ENCODE peak calls at places on chromosomes 4 and X, in eight cellular contexts. T is CD8-positive, alpha-beta memory T cell; Y is ascending aorta; P is spleen; V is brain microvascular endothelial cell; A is AG04450; R is PC-9; B is astrocyte. I is an unnamed sample.

GRCh38 chr4:39526810-39527295 is 386 bp downstream of the UGDH start:
- DNase-seq in T (peak; percentile 16), Y (no peak), P (no peak), V (no peak), A (no peak), R (no peak), B (peak; percentile 9), I (no peak)

GRCh38 chr4:76984127-76984526 is 34.6 kb downstream of the SEPTIN11 start:
- DNase-seq in T (peak; percentile 39), Y (no peak), P (no peak), V (no peak), A (no peak), R (no peak), B (peak; percentile 47), I (no peak)

GRCh38 chrX:133881893-133882292 is 103.5 kb downstream of the GPC3 start:
- DNase-seq in T (no peak), Y (no peak), P (no peak), V (no peak), A (no peak), R (no peak), B (no peak), I (no peak)

GRCh38 chrX:107273795-107274194 is 67.4 kb downstream of the DNAAF6 start:
- DNase-seq in T (no peak), Y (no peak), P (no peak), V (no peak), A (no peak), R (no peak), B (no peak), I (no peak)

GRCh38 chr4:162959056-162959455 is 207.6 kb downstream of the NAF1 start:
- DNase-seq in T (no peak), Y (no peak), P (no peak), V (peak; percentile 14), A (no peak), R (no peak), B (no peak), I (no peak)

GRCh38 chr4:42750091-42750490 is 93.2 kb upstream of the ATP8A1 start:
- DNase-seq in T (peak; percentile 27), Y (no peak), P (no peak), V (no peak), A (no peak), R (no peak), B (no peak), I (no peak)

GRCh38 chr4:177308125-177308524 is 1.5 kb upstream of the NEIL3 start:
- DNase-seq in T (no peak), Y (no peak), P (no peak), V (peak; percentile 12), A (no peak), R (no peak), B (peak; percentile 83), I (peak; percentile 5)

GRCh38 chrX:45788941-45789348 is 588.3 kb upstream of the DIPK2B start:
- DNase-seq in T (no peak), Y (no peak), P (peak; percentile 79), V (no peak), A (no peak), R (no peak), B (peak; percentile 66), I (no peak)

GRCh38 chr4:119898211-119898610 is 168.4 kb downstream of the MAD2L1 start:
- DNase-seq in T (no peak), Y (no peak), P (no peak), V (no peak), A (no peak), R (no peak), B (no peak), I (no peak)

GRCh38 chr4:86895692-86896488 is 3.7 kb upstream of the C4orf36 start:
- DNase-seq in T (no peak), Y (no peak), P (no peak), V (peak; percentile 61), A (no peak), R (peak; percentile 50), B (peak; percentile 53), I (no peak)

GRCh38 chr4:1489639-1489995 is 83.4 kb upstream of the NKX1-1 start:
- DNase-seq in T (no peak), Y (no peak), P (no peak), V (no peak), A (no peak), R (no peak), B (no peak), I (no peak)

GRCh38 chr4:27881705-27882104 is 1021.1 kb downstream of the STIM2 start:
- DNase-seq in T (no peak), Y (no peak), P (no peak), V (no peak), A (no peak), R (no peak), B (no peak), I (no peak)

GRCh38 chrX:155235891-155236290 is 19.6 kb downstream of the VBP1 start:
- DNase-seq in T (no peak), Y (no peak), P (no peak), V (no peak), A (no peak), R (peak; percentile 73), B (no peak), I (peak; percentile 12)

GRCh38 chr4:105944535-105944934 is 49.3 kb downstream of the NPNT start:
- DNase-seq in T (no peak), Y (no peak), P (no peak), V (peak; percentile 48), A (no peak), R (no peak), B (peak; percentile 84), I (no peak)

GRCh38 chr4:48173055-48173991 is 39.3 kb upstream of the TXK start:
- DNase-seq in T (no peak), Y (no peak), P (no peak), V (peak; percentile 31), A (peak; percentile 36), R (no peak), B (peak; percentile 25), I (no peak)

GRCh38 chrX:67635424-67635823 is 91.6 kb downstream of the AR start:
- DNase-seq in T (no peak), Y (no peak), P (no peak), V (no peak), A (no peak), R (no peak), B (no peak), I (no peak)

GRCh38 chr4:102554482-102554881 is 53.3 kb downstream of the NFKB1 start:
- DNase-seq in T (no peak), Y (no peak), P (no peak), V (peak; percentile 81), A (peak; percentile 51), R (no peak), B (peak; percentile 70), I (no peak)

GRCh38 chr4:39335566-39335965 is 30.6 kb downstream of the RFC1 start:
- DNase-seq in T (no peak), Y (no peak), P (no peak), V (no peak), A (no peak), R (no peak), B (no peak), I (no peak)

GRCh38 chr4:142690764-142691163 is 155.3 kb downstream of the INPP4B start:
- DNase-seq in T (no peak), Y (no peak), P (no peak), V (no peak), A (no peak), R (no peak), B (no peak), I (no peak)

GRCh38 chr4:53592686-53593641 is 1.7 kb upstream of the LNX1 start:
- DNase-seq in T (no peak), Y (peak; percentile 64), P (no peak), V (no peak), A (no peak), R (peak; percentile 69), B (peak; percentile 20), I (peak; percentile 57)

GRCh38 chr4:14233126-14233525 is 605.6 kb upstream of the BOD1L1 start:
- DNase-seq in T (no peak), Y (no peak), P (no peak), V (no peak), A (no peak), R (no peak), B (no peak), I (no peak)

DNA sequence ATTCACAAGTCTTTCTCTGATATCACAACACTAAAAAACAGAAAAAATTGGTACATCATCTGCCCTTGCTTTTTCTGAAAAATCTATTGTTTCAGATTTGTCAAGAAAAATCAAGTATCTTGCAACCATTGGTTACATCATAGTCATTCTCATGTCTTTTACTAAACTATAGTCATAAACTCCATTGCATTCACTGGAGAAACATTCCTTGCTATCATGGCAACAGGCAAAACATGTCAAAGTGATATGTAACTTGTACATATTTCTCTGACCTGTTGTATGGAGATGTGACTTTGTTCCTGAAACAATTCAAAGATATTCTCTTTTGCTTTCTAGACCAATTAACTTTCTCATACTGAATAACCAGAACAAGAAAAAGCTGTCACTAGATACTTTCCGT is 121.9 kb upstream of the ANK2 start:
- DNase-seq in T (no peak), Y (no peak), P (no peak), V (no peak), A (no peak), R (no peak), B (no peak), I (no peak)
- H3K27ac ChIP-seq in T (no peak overlapping the region), Y (no peak overlapping the region), P (no peak overlapping the region), V (no peak overlapping the region), A (no peak overlapping the region), R (no peak overlapping the region), B (no peak overlapping the region), I (no peak overlapping the region)

GRCh38 chr4:6990661-6991060 is 52.5 kb upstream of the TADA2B start:
- DNase-seq in T (no peak), Y (peak; percentile 50), P (no peak), V (no peak), A (no peak), R (no peak), B (no peak), I (no peak)

GRCh38 chr4:6991771-6992557 is 51.2 kb upstream of the TADA2B start:
- DNase-seq in T (no peak), Y (peak; percentile 66), P (no peak), V (peak; percentile 73), A (peak; percentile 78), R (peak; percentile 48), B (peak; percentile 94), I (peak; percentile 84)

GRCh38 chr4:6992728-6993655 is 50.2 kb upstream of the TADA2B start:
- DNase-seq in T (no peak), Y (peak; percentile 31), P (no peak), V (no peak), A (no peak), R (peak; percentile 49), B (peak; percentile 37), I (peak; percentile 58)

GRCh38 chr4:6989331-6989923 is 53.7 kb upstream of the TADA2B start:
- DNase-seq in T (no peak), Y (peak; percentile 63), P (no peak), V (no peak), A (no peak), R (no peak), B (no peak), I (no peak)

GRCh38 chr4:6991249-6991648 is 51.9 kb upstream of the TADA2B start:
- DNase-seq in T (no peak), Y (peak; percentile 56), P (no peak), V (no peak), A (no peak), R (no peak), B (no peak), I (no peak)
- H3K27ac ChIP-seq in T (no peak overlapping the region), Y (peak overlapping the region; percentile 32), P (peak overlapping the region; percentile 29), V (peak overlapping the region; percentile 3), A (peak overlapping the region; percentile 80), R (no peak overlapping the region), B (peak overlapping the region; percentile 56), I (peak overlapping the region; percentile 98)

GRCh38 chrX:68671221-68671620 is 23.8 kb downstream of the STARD8 start:
- DNase-seq in T (no peak), Y (no peak), P (no peak), V (no peak), A (no peak), R (no peak), B (no peak), I (no peak)
- H3K27ac ChIP-seq in T (no peak overlapping the region), Y (no peak overlapping the region), P (no peak overlapping the region), V (no peak overlapping the region), A (no peak overlapping the region), R (no peak overlapping the region), B (no peak overlapping the region), I (no peak overlapping the region)

GRCh38 chr4:88159137-88159725 is 792 bp upstream of the ABCG2 start:
- DNase-seq in T (no peak), Y (peak; percentile 65), P (no peak), V (no peak), A (no peak), R (peak; percentile 60), B (no peak), I (no peak)
- H3K27ac ChIP-seq in T (no peak overlapping the region), Y (no peak overlapping the region), P (no peak overlapping the region), V (no peak overlapping the region), A (no peak overlapping the region), R (peak overlapping the region; percentile 63), B (peak overlapping the region; percentile 3), I (no peak overlapping the region)